ENCODE peak calls at places on chromosomes 4 and X, in six cellular contexts. P, E, H, N, X and O are unnamed samples.

GRCh38 chr4:76821661-76822060 is 76.3 kb downstream of the SOWAHB start:
- DNase-seq in P (no peak), E (peak), H (no peak), N (no peak), X (no peak), O (no peak)

GRCh38 chr4:143438710-143439109 is 74.8 kb upstream of the SMARCA5 start:
- DNase-seq in P (no peak), E (no peak), H (no peak), N (no peak), X (no peak), O (no peak)

GRCh38 chr4:41410049-41410448 is 127.9 kb upstream of the LIMCH1 start:
- DNase-seq in P (no peak), E (no peak), H (no peak), N (no peak), X (no peak), O (no peak)

GRCh38 chrX:53281321-53281822 is at the start of gene IQSEC2:
- DNase-seq in P (peak), E (peak), H (peak), N (no peak), X (peak), O (no peak)

GRCh38 chr4:89071311-89071710 is 14.3 kb upstream of the FAM13A start:
- DNase-seq in P (no peak), E (no peak), H (no peak), N (no peak), X (no peak), O (no peak)

GRCh38 chrX:131441033-131441432 is 102.8 kb upstream of the OR13H1 start:
- DNase-seq in P (no peak), E (no peak), H (no peak), N (no peak), X (no peak), O (no peak)

GRCh38 chr4:88158038-88158359 is 440 bp downstream of the ABCG2 start:
- DNase-seq in P (no peak), E (no peak), H (no peak), N (no peak), X (no peak), O (no peak)

GRCh38 chrX:37918168-37918567 is 70.8 kb upstream of the DYNLT3 start:
- DNase-seq in P (no peak), E (no peak), H (no peak), N (no peak), X (no peak), O (no peak)

GRCh38 chr4:121736735-121737351 is 28.1 kb downstream of the SMIM43 start:
- DNase-seq in P (no peak), E (peak), H (peak), N (peak), X (peak), O (no peak)

GRCh38 chrX:46599051-46599560 is 25.5 kb downstream of the CHST7 start:
- DNase-seq in P (no peak), E (peak), H (no peak), N (no peak), X (no peak), O (no peak)

GRCh38 chr4:20395160-20395773 is 143.6 kb downstream of the SLIT2 start:
- DNase-seq in P (no peak), E (peak), H (no peak), N (peak), X (peak), O (no peak)

GRCh38 chr4:152256996-152257395 is 278.9 kb downstream of the FBXW7 start:
- DNase-seq in P (no peak), E (no peak), H (no peak), N (no peak), X (no peak), O (no peak)

GRCh38 chr4:76993787-76994641 is 44.5 kb downstream of the SEPTIN11 start:
- DNase-seq in P (no peak), E (no peak), H (no peak), N (peak), X (no peak), O (no peak)

GRCh38 chrX:143988356-143988755 is 104.5 kb downstream of the UBE2NL start:
- DNase-seq in P (no peak), E (no peak), H (no peak), N (no peak), X (no peak), O (no peak)

GRCh38 chr4:83240379-83240875 is 44.2 kb downstream of the COQ2 start:
- DNase-seq in P (no peak), E (no peak), H (no peak), N (peak), X (no peak), O (no peak)

GRCh38 chr4:54227261-54228063 is 1.6 kb upstream of the PDGFRA start:
- DNase-seq in P (no peak), E (peak), H (no peak), N (no peak), X (peak), O (no peak)

GRCh38 chrX:75957107-75957610 is 172.1 kb upstream of the MAGEE2 start:
- DNase-seq in P (no peak), E (no peak), H (no peak), N (no peak), X (no peak), O (no peak)

GRCh38 chr4:40507977-40508376 is 121.7 kb downstream of the RBM47 start:
- DNase-seq in P (no peak), E (no peak), H (no peak), N (no peak), X (no peak), O (no peak)

GRCh38 chr4:20422398-20422797 is 170.7 kb downstream of the SLIT2 start:
- DNase-seq in P (no peak), E (peak), H (peak), N (peak), X (peak), O (no peak)

GRCh38 chr4:16293205-16293860 is 67.1 kb upstream of the TAPT1 start:
- DNase-seq in P (no peak), E (no peak), H (no peak), N (no peak), X (no peak), O (no peak)

GRCh38 chrX:58025979-58026378 is 115.7 kb upstream of the ZXDA start:
- DNase-seq in P (no peak), E (peak), H (no peak), N (peak), X (no peak), O (no peak)

GRCh38 chrX:77446029-77446585 is 1.1 kb upstream of the FGF16 start:
- DNase-seq in P (no peak), E (peak), H (no peak), N (no peak), X (peak), O (no peak)

GRCh38 chrX:115968436-115969252 is 201.9 kb upstream of the AGTR2 start:
- DNase-seq in P (peak), E (peak), H (peak), N (no peak), X (peak), O (no peak)

GRCh38 chr4:169410839-169411770 is 140.3 kb upstream of the SH3RF1 start:
- DNase-seq in P (no peak), E (peak), H (no peak), N (peak), X (peak), O (peak)

GRCh38 chrX:85159644-85160043 is 83.9 kb downstream of the SATL1 start:
- DNase-seq in P (no peak), E (no peak), H (no peak), N (no peak), X (no peak), O (no peak)

GRCh38 chr4:25180524-25181131 is 20.4 kb upstream of the SEPSECS start:
- DNase-seq in P (no peak), E (peak), H (peak), N (peak), X (peak), O (no peak)

GRCh38 chr4:109462802-109463201 is 29.2 kb downstream of the SEC24B start:
- DNase-seq in P (no peak), E (peak), H (no peak), N (no peak), X (no peak), O (no peak)

GRCh38 chr4:125140966-125141495 is 173.7 kb upstream of the FAT4 start:
- DNase-seq in P (no peak), E (peak), H (no peak), N (no peak), X (no peak), O (no peak)

GRCh38 chr4:134490863-134491262 is 289.3 kb upstream of the PABPC4L start:
- DNase-seq in P (no peak), E (no peak), H (no peak), N (no peak), X (no peak), O (no peak)

GRCh38 chr4:2339458-2340271 is 77.8 kb upstream of the MXD4 start:
- DNase-seq in P (peak), E (no peak), H (peak), N (no peak), X (no peak), O (no peak)

GRCh38 chr4:27702710-27703431 is 842.2 kb downstream of the STIM2 start:
- DNase-seq in P (no peak), E (no peak), H (no peak), N (peak), X (no peak), O (no peak)

GRCh38 chr4:112253382-112254000 is 21.9 kb downstream of the AP1AR start:
- DNase-seq in P (no peak), E (no peak), H (no peak), N (no peak), X (no peak), O (no peak)

GRCh38 chr4:55397521-55398321 is 2.0 kb downstream of the TMEM165 start:
- DNase-seq in P (no peak), E (peak), H (no peak), N (peak), X (peak), O (no peak)

GRCh38 chr4:175339100-175339707 is 421.0 kb downstream of the ADAM29 start:
- DNase-seq in P (no peak), E (peak), H (no peak), N (no peak), X (no peak), O (no peak)

GRCh38 chrX:51257490-51257889 is 75.1 kb upstream of the NUDT10 start:
- DNase-seq in P (no peak), E (no peak), H (no peak), N (no peak), X (no peak), O (no peak)

GRCh38 chrX:149490100-149490499 is 15.0 kb downstream of the IDS start:
- DNase-seq in P (no peak), E (peak), H (no peak), N (no peak), X (no peak), O (no peak)

GRCh38 chr4:102578819-102579218 is 77.7 kb downstream of the NFKB1 start:
- DNase-seq in P (no peak), E (no peak), H (no peak), N (no peak), X (peak), O (no peak)
- TF ChIP-seq CTCF in P (no peak), E (no peak), H (no peak), N (peak), X (no peak), O (no peak)

GRCh38 chr4:150960818-150961217 is 54.3 kb downstream of the LRBA start:
- DNase-seq in P (no peak), E (peak), H (no peak), N (peak), X (no peak), O (no peak)
- TF ChIP-seq CTCF in P (no peak), E (peak), H (no peak), N (peak), X (no peak), O (peak)

GRCh38 chr4:1116837-1117236 is 3.5 kb upstream of the RNF212 start:
- DNase-seq in P (no peak), E (peak), H (no peak), N (no peak), X (no peak), O (no peak)
- TF ChIP-seq CTCF in P (no peak), E (no peak), H (no peak), N (peak), X (no peak), O (no peak)

GRCh38 chrX:24190500-24191156 is 41.1 kb downstream of the ZFX start:
- DNase-seq in P (no peak), E (peak), H (no peak), N (no peak), X (no peak), O (no peak)
- TF ChIP-seq CTCF in P (no peak), E (no peak), H (no peak), N (no peak), X (no peak), O (no peak)

DNA sequence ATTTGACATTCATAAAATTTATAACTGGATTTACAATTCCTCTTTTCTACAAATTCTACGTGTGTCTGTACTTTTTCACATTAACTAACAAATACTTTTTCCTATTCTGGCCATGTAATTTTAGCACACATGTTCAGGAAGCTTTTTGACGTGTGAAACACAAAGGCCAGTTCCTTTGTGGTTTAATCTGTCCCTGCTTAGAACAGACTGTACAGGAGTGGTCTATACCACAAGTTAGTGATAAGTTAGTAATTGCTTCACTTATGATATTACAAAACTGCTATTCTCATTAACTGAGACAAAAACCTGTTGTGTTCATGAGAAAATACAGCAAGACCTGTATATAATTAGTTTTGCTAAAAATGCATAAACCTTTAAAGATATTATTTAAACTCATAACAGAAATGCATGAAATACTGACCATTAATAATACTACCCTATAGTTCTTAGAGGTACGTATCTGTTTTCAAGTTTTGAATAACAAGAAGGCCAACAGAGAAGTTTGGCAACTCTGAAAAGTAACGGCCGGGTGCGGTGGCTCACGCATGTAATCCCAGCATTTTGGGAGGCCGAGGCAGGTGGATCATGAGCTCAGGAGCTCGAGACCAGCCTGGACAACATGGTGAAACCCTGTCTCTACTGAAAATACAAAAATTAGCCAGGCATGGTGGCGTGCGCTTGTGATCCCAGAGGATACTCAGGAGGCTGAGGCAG is 13.7 kb upstream of the AREG start:
- DNase-seq in P (no peak), E (peak), H (no peak), N (no peak), X (no peak), O (no peak)
- TF ChIP-seq CTCF in P (no peak), E (no peak), H (no peak), N (no peak), X (no peak), O (no peak)

GRCh38 chrX:19372170-19373033 is 28.7 kb downstream of the PDHA1 start:
- DNase-seq in P (no peak), E (peak), H (peak), N (peak), X (peak), O (peak)
- TF ChIP-seq CTCF in P (peak), E (peak), H (peak), N (peak), X (peak), O (peak)

DNA sequence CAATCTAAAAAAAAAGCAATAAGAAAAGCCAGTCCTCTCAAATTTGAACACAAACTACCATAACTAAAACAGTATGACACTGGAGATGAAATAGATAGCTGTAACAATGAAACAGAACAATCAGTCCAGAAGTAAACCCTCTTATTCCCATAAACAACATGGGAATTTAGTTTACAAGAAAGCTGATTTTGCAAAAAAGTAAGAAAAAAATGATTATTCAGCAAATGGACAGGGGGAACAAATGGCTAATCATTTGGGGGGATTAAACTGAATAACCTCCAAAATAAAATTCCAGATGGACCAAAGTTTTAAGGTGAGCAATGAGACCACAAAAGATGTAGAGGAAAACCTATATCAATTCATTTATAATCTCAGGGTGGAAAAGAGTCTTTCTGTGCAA is 16.1 kb upstream of the SASH3 start:
- DNase-seq in P (no peak), E (no peak), H (no peak), N (no peak), X (no peak), O (no peak)
- TF ChIP-seq CTCF in P (no peak), E (no peak), H (no peak), N (no peak), X (no peak), O (no peak)

GRCh38 chrX:994780-995179 is 217.7 kb downstream of the CRLF2 start:
- DNase-seq in P (no peak), E (no peak), H (no peak), N (no peak), X (no peak), O (no peak)

GRCh38 chrX:1002611-1003010 is 209.8 kb downstream of the CRLF2 start:
- DNase-seq in P (no peak), E (no peak), H (no peak), N (no peak), X (no peak), O (no peak)

DNA sequence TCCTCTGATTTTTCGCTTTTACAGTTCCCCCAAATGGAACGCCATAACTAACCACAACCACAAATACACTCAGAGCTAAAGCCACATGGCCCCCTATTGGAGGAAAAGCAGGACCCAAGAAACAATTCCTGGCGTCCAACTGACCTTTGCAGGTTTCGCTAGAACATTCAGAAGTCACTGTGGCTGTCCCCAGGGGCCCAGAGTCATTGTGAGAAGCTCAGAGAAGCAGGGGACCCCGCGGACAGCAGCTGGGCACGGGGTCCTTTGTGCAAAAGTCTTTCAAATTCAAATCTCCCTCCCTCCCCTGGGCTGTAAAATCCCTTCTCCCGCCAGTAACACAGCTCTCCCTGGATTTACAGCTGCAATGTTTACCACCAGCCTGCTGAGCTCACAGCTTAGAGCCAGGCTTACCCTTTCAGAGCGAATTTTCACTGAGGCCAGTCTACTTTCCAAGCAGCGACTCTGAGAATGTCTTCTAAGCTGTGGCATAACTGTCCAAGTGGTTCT is 214.8 kb downstream of the CRLF2 start:
- DNase-seq in P (no peak), E (no peak), H (no peak), N (no peak), X (peak), O (no peak)
- TF ChIP-seq CTCF in P (no peak), E (no peak), H (no peak), N (no peak), X (no peak), O (no peak)

GRCh38 chr4:170697045-170697444 is 607.3 kb upstream of the AADAT start:
- DNase-seq in P (no peak), E (no peak), H (no peak), N (no peak), X (no peak), O (no peak)
- TF ChIP-seq CTCF in P (no peak), E (no peak), H (no peak), N (no peak), X (no peak), O (no peak)